ENCODE peak calls at places on chromosome 3, in five cellular contexts. Y, R, I, T and K are unnamed samples.
A peak's percentile ranks its signal among the peaks of the same experiment; 100 is the strongest.

GRCh38 chr3:99172736-99173657 is 271.5 kb upstream of the DCBLD2 start:
- DNase-seq in Y (peak; percentile 81), I (peak; percentile 6), R (peak; percentile 92), T (peak; percentile 23), K (peak; percentile 75)

GRCh38 chr3:19146685-19147650 is 1.3 kb upstream of the KCNH8 start:
- DNase-seq in T (peak; percentile 72), I (peak; percentile 39), Y (peak; percentile 19), R (peak; percentile 47), K (peak; percentile 68)

GRCh38 chr3:191328963-191329653 is at the start of gene CCDC50:
- DNase-seq in T (peak; percentile 55), R (peak; percentile 85), I (peak; percentile 43), Y (peak; percentile 69), K (peak; percentile 83)

GRCh38 chr3:11671648-11672100 is 28.0 kb upstream of the VGLL4 start:
- DNase-seq in T (no peak), R (peak; percentile 50), Y (peak; percentile 61), I (no peak), K (peak; percentile 49)

GRCh38 chr3:131193671-131194291 is 167.1 kb downstream of the NEK11 start:
- DNase-seq in R (peak; percentile 40), Y (no peak), I (no peak), T (no peak), K (no peak)

GRCh38 chr3:158308533-158308932 is 198.6 kb downstream of the RSRC1 start:
- DNase-seq in T (no peak), Y (no peak), I (no peak), R (no peak), K (no peak)

GRCh38 chr3:123834631-123835030 is 49.5 kb downstream of the MYLK start:
- DNase-seq in R (peak; percentile 75), Y (peak; percentile 89), T (no peak), I (no peak), K (peak; percentile 84)

GRCh38 chr3:101848754-101849713 is at the start of gene NFKBIZ:
- DNase-seq in T (peak; percentile 95), R (peak; percentile 97), I (peak; percentile 88), Y (peak; percentile 87), K (peak; percentile 97)

GRCh38 chr3:178732824-178733223 is 196.6 kb downstream of the KCNMB2 start:
- DNase-seq in R (no peak), I (no peak), T (no peak), Y (no peak), K (no peak)

GRCh38 chr3:32432711-32433530 is 41.3 kb downstream of the CMTM7 start:
- DNase-seq in Y (peak; percentile 33), R (peak; percentile 51), T (peak; percentile 42), I (no peak), K (no peak)

GRCh38 chr3:42229266-42229941 is 36.6 kb downstream of the CCK start:
- DNase-seq in Y (no peak), R (no peak), T (no peak), I (no peak), K (no peak)

GRCh38 chr3:184255291-184256039 is 5.9 kb downstream of the CAMK2N2 start:
- DNase-seq in T (peak; percentile 22), I (no peak), R (no peak), Y (no peak), K (no peak)

GRCh38 chr3:188854395-188855149 is 317.2 kb upstream of the TPRG1 start:
- DNase-seq in R (peak; percentile 55), T (no peak), Y (peak; percentile 92), I (no peak), K (peak; percentile 43)

GRCh38 chr3:180018588-180018987 is 18.1 kb downstream of the PEX5L start:
- DNase-seq in T (no peak), R (no peak), I (no peak), Y (no peak), K (no peak)

GRCh38 chr3:123283074-123283473 is 81.3 kb downstream of the SEC22A start:
- DNase-seq in Y (no peak), T (no peak), I (no peak), R (no peak), K (no peak)

GRCh38 chr3:160755776-160756304 is at the start of gene PPM1L:
- DNase-seq in I (peak; percentile 46), Y (peak; percentile 8), R (peak; percentile 23), T (peak; percentile 61), K (peak; percentile 52)

GRCh38 chr3:184949570-184949969 is 137.6 kb downstream of the VPS8 start:
- DNase-seq in T (no peak), R (no peak), I (no peak), Y (no peak), K (no peak)

GRCh38 chr3:169931747-169932520 is 20.6 kb downstream of the SAMD7 start:
- DNase-seq in I (no peak), R (no peak), Y (no peak), T (no peak), K (no peak)

GRCh38 chr3:16837602-16838001 is 47.2 kb upstream of the PLCL2 start:
- DNase-seq in I (no peak), R (no peak), T (no peak), Y (no peak), K (no peak)

GRCh38 chr3:136720091-136720490 is 32.1 kb downstream of the STAG1 start:
- DNase-seq in R (no peak), Y (no peak), T (no peak), I (no peak), K (no peak)

GRCh38 chr3:9600597-9600996 is 47.0 kb upstream of the LHFPL4 start:
- DNase-seq in R (no peak), I (peak; percentile 16), Y (no peak), T (peak; percentile 19), K (no peak)

GRCh38 chr3:51311055-51311454 is 74.0 kb upstream of the MANF start:
- DNase-seq in T (no peak), I (no peak), R (peak; percentile 61), Y (peak; percentile 28), K (peak; percentile 45)

GRCh38 chr3:4849136-4849535 is 130.1 kb upstream of the BHLHE40 start:
- DNase-seq in Y (no peak), R (no peak), I (no peak), T (no peak), K (no peak)

GRCh38 chr3:81998139-81998755 is 236.8 kb upstream of the GBE1 start:
- DNase-seq in Y (peak; percentile 12), I (no peak), R (peak; percentile 65), T (no peak), K (peak; percentile 35)

GRCh38 chr3:58271901-58272501 is 34.0 kb upstream of the RPP14 start:
- DNase-seq in Y (peak; percentile 93), I (no peak), R (peak; percentile 95), T (no peak), K (peak; percentile 92)

GRCh38 chr3:106566277-106566676 is 697.5 kb upstream of the CBLB start:
- DNase-seq in Y (no peak), R (peak; percentile 41), I (no peak), T (peak; percentile 12), K (no peak)

GRCh38 chr3:30805695-30806094 is 88.8 kb downstream of the GADL1 start:
- DNase-seq in R (no peak), I (no peak), T (no peak), Y (no peak), K (no peak)

GRCh38 chr3:129486057-129487035 is 42.1 kb upstream of the RHO start:
- DNase-seq in R (peak; percentile 89), I (no peak), Y (peak; percentile 95), T (no peak), K (peak; percentile 76)

GRCh38 chr3:155093261-155093660 is 13.1 kb downstream of the MME start:
- DNase-seq in T (no peak), Y (no peak), I (no peak), R (no peak), K (no peak)

GRCh38 chr3:174951023-174951422 is 91.9 kb downstream of the NAALADL2 start:
- DNase-seq in T (no peak), Y (peak; percentile 76), R (peak; percentile 94), I (no peak), K (peak; percentile 87)